ENCODE peak calls at places on chromosomes 6 and 20, in four cellular contexts. K, W, I and V are unnamed samples.

GRCh38 chr6:20459682-20460081 is 58.0 kb downstream of the E2F3 start:
- DNase-seq in K (no peak), I (no peak), W (no peak), V (no peak)

GRCh38 chr20:49276895-49277785 is 717 bp downstream of the ZNFX1 start:
- DNase-seq in K (peak; percentile 24), I (peak; percentile 54), W (no peak), V (peak; percentile 68)

GRCh38 chr6:170290306-170291128 is at the start of gene DLL1:
- DNase-seq in I (no peak), K (peak; percentile 60), W (peak; percentile 37), V (peak; percentile 89)

GRCh38 chr6:65004283-65004682 is 702.7 kb downstream of the EYS start:
- DNase-seq in K (no peak), W (no peak), I (no peak), V (no peak)

GRCh38 chr20:55974491-55975202 is 30.7 kb downstream of the CBLN4 start:
- DNase-seq in I (no peak), K (no peak), W (no peak), V (no peak)

GRCh38 chr6:13485923-13486557 is 1.4 kb downstream of the GFOD1 start:
- DNase-seq in I (peak; percentile 40), W (peak; percentile 51), K (peak; percentile 33), V (peak; percentile 67)

GRCh38 chr20:34549929-34550305 is 8.6 kb upstream of the MAP1LC3A start:
- DNase-seq in W (no peak), K (no peak), I (no peak), V (no peak)

GRCh38 chr6:159804504-159804903 is 4.4 kb downstream of the PNLDC1 start:
- DNase-seq in I (no peak), K (no peak), W (no peak), V (no peak)

GRCh38 chr6:104995989-104996617 is 39.2 kb downstream of the LIN28B start:
- DNase-seq in I (no peak), W (peak; percentile 20), K (no peak), V (no peak)

GRCh38 chr6:159679091-159680077 is 13.7 kb downstream of the SOD2 start:
- DNase-seq in I (no peak), W (peak; percentile 42), K (no peak), V (no peak)

GRCh38 chr20:1327241-1327653 is 1.7 kb downstream of the SDCBP2 start:
- DNase-seq in I (peak; percentile 55), W (peak; percentile 47), K (no peak), V (peak; percentile 51)

GRCh38 chr6:154316131-154316530 is 40.5 kb downstream of the IPCEF1 start:
- DNase-seq in I (no peak), W (no peak), K (no peak), V (no peak)

GRCh38 chr6:108277295-108277694 is 16.5 kb upstream of the SNX3 start:
- DNase-seq in W (no peak), I (no peak), K (no peak), V (no peak)

GRCh38 chr6:43644940-43645612 is at the start of gene RSPH9:
- DNase-seq in W (peak; percentile 72), K (peak; percentile 75), I (peak; percentile 79), V (peak; percentile 89)

GRCh38 chr6:14582731-14583130 is 465.2 kb downstream of the CD83 start:
- DNase-seq in I (no peak), W (no peak), K (no peak), V (no peak)

GRCh38 chr6:118748311-118749062 is 97.1 kb upstream of the CEP85L start:
- DNase-seq in I (no peak), W (peak; percentile 80), K (no peak), V (peak; percentile 37)

GRCh38 chr20:25063546-25063945 is 5.6 kb upstream of the ACSS1 start:
- DNase-seq in W (no peak), I (peak; percentile 20), K (no peak), V (no peak)

GRCh38 chr20:45372646-45373352 is 5.3 kb downstream of the TP53TG5 start:
- DNase-seq in K (no peak), I (peak; percentile 53), W (no peak), V (peak; percentile 86)

GRCh38 chr6:161921602-161922400 is 647.9 kb upstream of the AGPAT4 start:
- DNase-seq in I (no peak), K (no peak), W (peak; percentile 4), V (no peak)

GRCh38 chr6:159416891-159417540 is 247.8 kb downstream of the FNDC1 start:
- DNase-seq in W (no peak), I (no peak), K (no peak), V (no peak)

GRCh38 chr6:20686142-20686541 is 151.9 kb downstream of the CDKAL1 start:
- DNase-seq in K (no peak), W (no peak), I (no peak), V (peak; percentile 14)

GRCh38 chr6:86357877-86358276 is 579.5 kb upstream of the HTR1E start:
- DNase-seq in K (no peak), W (no peak), I (no peak), V (no peak)

GRCh38 chr6:154257074-154257473 is 99.5 kb downstream of the IPCEF1 start:
- DNase-seq in I (no peak), W (no peak), K (no peak), V (no peak)

GRCh38 chr6:41917528-41917927 is 3.4 kb downstream of the MED20 start:
- DNase-seq in W (peak; percentile 96), I (no peak), K (no peak), V (no peak)

GRCh38 chr6:89637960-89638319 is 607 bp downstream of the LYRM2 start:
- DNase-seq in K (no peak), I (no peak), W (no peak), V (no peak)

DNA sequence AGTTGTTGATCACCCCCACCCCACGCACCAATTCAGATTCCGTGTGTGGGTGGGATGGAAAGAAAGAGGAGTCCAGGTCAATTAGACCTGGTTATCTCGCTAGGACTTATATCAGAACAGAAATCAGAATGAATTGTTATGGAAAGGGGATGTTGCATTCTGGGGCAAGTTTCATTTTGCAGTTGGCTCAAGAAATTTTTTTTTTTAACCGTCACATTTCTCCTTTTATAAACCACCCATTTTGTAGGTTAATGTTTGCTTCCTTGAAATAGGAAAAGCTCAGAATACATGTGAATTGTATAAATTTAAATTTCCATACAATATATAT is 46.9 kb upstream of the SUPT3H start:
- DNase-seq in I (no peak), K (no peak), W (no peak), V (no peak)
- H3K27ac ChIP-seq in I (peak overlapping the region; percentile 71), K (no peak overlapping the region), W (no peak overlapping the region), V (no peak overlapping the region)

DNA sequence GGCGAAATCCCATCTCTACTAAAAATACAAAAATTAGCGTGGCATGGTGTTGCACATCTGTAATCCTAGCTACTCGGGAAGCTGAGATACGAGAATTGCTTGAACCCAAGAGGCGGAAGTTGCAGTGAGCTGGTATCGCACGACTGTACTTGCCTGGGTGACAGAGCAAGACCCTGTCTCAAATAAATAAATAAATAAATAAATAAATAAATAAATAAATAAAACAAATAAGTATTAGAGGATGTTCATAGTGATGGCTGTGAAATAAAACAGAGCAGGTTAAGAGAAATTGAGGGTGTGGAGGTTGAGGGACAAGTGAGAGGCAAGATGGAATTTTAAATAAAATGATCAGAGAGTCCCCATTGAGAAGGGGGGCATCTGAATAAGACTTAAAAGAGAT is 124.7 kb upstream of the DST start:
- DNase-seq in K (no peak), W (no peak), I (no peak), V (no peak)
- H3K27ac ChIP-seq in K (peak overlapping the region; percentile 70), W (no peak overlapping the region), I (no peak overlapping the region), V (no peak overlapping the region)

GRCh38 chr6:112222111-112222726 is 32.1 kb downstream of the LAMA4 start:
- DNase-seq in K (no peak), I (no peak), W (peak; percentile 94), V (no peak)
- H3K27ac ChIP-seq in K (peak overlapping the region; percentile 89), I (peak overlapping the region; percentile 59), W (peak overlapping the region; percentile 58), V (peak overlapping the region; percentile 83)

GRCh38 chr6:93086351-93086750 is 333.0 kb downstream of the EPHA7 start:
- DNase-seq in I (no peak), W (no peak), K (no peak), V (no peak)
- H3K27ac ChIP-seq in I (no peak overlapping the region), W (no peak overlapping the region), K (no peak overlapping the region), V (no peak overlapping the region)

GRCh38 chr6:34601706-34602105 is 45.6 kb upstream of the SPDEF start:
- DNase-seq in K (no peak), W (no peak), I (no peak), V (peak; percentile 67)
- H3K27ac ChIP-seq in K (peak overlapping the region; percentile 72), W (no peak overlapping the region), I (no peak overlapping the region), V (peak overlapping the region; percentile 83)

DNA sequence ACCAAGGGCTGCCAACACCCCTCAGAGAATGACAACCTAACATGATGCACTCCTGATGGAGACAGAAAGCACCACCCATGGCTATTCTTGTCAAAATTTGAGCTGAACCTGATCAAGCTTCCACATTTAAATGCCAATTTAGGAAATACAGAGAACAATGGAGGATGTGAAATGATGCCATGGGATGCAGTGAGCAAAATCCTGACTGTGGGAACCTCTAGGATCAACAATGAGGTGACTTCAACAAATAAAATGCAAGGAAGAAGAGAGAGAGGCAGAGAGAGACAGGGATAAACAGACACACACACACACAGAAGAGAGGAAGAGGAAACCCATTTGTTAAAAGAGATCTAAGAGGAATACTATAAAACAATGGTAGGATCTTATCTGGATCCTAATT is 119.6 kb upstream of the NUP153 start:
- DNase-seq in I (no peak), W (no peak), K (no peak), V (no peak)
- H3K27ac ChIP-seq in I (no peak overlapping the region), W (no peak overlapping the region), K (no peak overlapping the region), V (no peak overlapping the region)

GRCh38 chr6:32096394-32097258 is 12.5 kb downstream of the TNXB start:
- DNase-seq in I (no peak), K (no peak), W (no peak), V (peak; percentile 64)
- H3K27ac ChIP-seq in I (no peak overlapping the region), K (no peak overlapping the region), W (no peak overlapping the region), V (no peak overlapping the region)

GRCh38 chr6:106513813-106514212 is 115.5 kb downstream of the RTN4IP1 start:
- DNase-seq in W (no peak), K (no peak), I (no peak), V (no peak)

GRCh38 chr6:106517699-106518098 is 111.6 kb downstream of the RTN4IP1 start:
- DNase-seq in W (no peak), K (no peak), I (no peak), V (no peak)

GRCh38 chr6:106518748-106519147 is 110.5 kb downstream of the RTN4IP1 start:
- DNase-seq in I (no peak), W (no peak), K (no peak), V (no peak)

GRCh38 chr6:106514281-106514885 is 114.9 kb downstream of the RTN4IP1 start:
- DNase-seq in I (no peak), W (no peak), K (no peak), V (no peak)

DNA sequence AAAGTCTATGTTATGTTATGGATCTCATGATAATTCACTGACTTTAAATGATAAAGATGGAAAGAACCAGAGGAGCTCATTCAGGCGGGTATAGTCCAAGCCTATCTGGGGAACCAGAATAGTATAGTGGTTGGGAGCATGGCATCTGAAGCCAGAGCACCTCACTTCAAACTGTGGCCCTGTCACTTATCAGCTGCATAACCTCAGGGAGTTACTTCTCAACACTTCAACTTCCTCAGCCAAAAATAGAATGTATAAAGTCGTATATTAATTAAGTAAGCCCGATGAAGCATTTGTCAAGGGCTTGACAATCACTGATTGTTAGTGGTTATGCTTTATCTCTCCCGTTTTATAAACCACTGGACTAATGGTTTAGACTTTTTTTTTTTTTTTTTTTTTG is 112.7 kb downstream of the RTN4IP1 start:
- DNase-seq in K (no peak), I (no peak), W (no peak), V (no peak)
- H3K27ac ChIP-seq in K (no peak overlapping the region), I (peak overlapping the region; percentile 41), W (no peak overlapping the region), V (no peak overlapping the region)